ENCODE peak calls at places on chromosome 22, in seven cellular contexts. J is lung; S is effector memory CD4-positive, alpha-beta T cell; O is fibroblast of lung; W is ascending aorta; V is CD4-positive, alpha-beta T cell; K is mesendoderm. I is an unnamed sample. For H3K27me3, the result is how much of the 10 kb centered on the place peaks cover.

GRCh38 chr22:20565761-20566160 is 58.4 kb downstream of the MED15 start:
- DNase-seq in J (no peak), S (no peak), O (no peak), W (no peak), V (no peak), K (no peak), I (no peak)

GRCh38 chr22:17785185-17786184 is 11.2 kb upstream of the BID start:
- DNase-seq in J (peak), S (peak), O (peak), W (no peak), V (peak), K (peak), I (peak)

GRCh38 chr22:40196628-40197027 is 18.9 kb downstream of the TNRC6B start:
- DNase-seq in J (no peak), S (no peak), O (peak), W (no peak), V (no peak), K (no peak), I (peak)

GRCh38 chr22:37675930-37676571 is 615 bp downstream of the LGALS1 start:
- DNase-seq in J (no peak), S (peak), O (peak), W (no peak), V (no peak), K (no peak), I (peak)

GRCh38 chr22:44620129-44620840 is 81.7 kb upstream of the PRR5 start:
- DNase-seq in J (peak), S (peak), O (peak), W (peak), V (peak), K (peak), I (peak)

GRCh38 chr22:25475554-25476022 is 88.9 kb upstream of the GRK3 start:
- DNase-seq in J (peak), S (no peak), O (peak), W (no peak), V (no peak), K (peak), I (peak)

GRCh38 chr22:20807315-20807752 is 33.4 kb downstream of the SERPIND1 start:
- DNase-seq in J (no peak), S (no peak), O (peak), W (no peak), V (no peak), K (peak), I (peak)

GRCh38 chr22:29587938-29588699 is 7.2 kb upstream of the NIPSNAP1 start:
- DNase-seq in J (no peak), S (no peak), O (peak), W (no peak), V (no peak), K (no peak), I (peak)

GRCh38 chr22:22044153-22044552 is 61.6 kb upstream of the TOP3B start:
- DNase-seq in J (no peak), S (no peak), O (no peak), W (no peak), V (no peak), K (no peak), I (no peak)

GRCh38 chr22:22042009-22042408 is 59.4 kb upstream of the TOP3B start:
- DNase-seq in J (no peak), S (no peak), O (no peak), W (no peak), V (no peak), K (no peak), I (no peak)

GRCh38 chr22:22045576-22046335 is 63.2 kb upstream of the TOP3B start:
- DNase-seq in J (no peak), S (no peak), O (no peak), W (no peak), V (no peak), K (no peak), I (no peak)

GRCh38 chr22:22042599-22043295 is 60.2 kb upstream of the TOP3B start:
- DNase-seq in J (no peak), S (no peak), O (no peak), W (no peak), V (no peak), K (no peak), I (no peak)

DNA sequence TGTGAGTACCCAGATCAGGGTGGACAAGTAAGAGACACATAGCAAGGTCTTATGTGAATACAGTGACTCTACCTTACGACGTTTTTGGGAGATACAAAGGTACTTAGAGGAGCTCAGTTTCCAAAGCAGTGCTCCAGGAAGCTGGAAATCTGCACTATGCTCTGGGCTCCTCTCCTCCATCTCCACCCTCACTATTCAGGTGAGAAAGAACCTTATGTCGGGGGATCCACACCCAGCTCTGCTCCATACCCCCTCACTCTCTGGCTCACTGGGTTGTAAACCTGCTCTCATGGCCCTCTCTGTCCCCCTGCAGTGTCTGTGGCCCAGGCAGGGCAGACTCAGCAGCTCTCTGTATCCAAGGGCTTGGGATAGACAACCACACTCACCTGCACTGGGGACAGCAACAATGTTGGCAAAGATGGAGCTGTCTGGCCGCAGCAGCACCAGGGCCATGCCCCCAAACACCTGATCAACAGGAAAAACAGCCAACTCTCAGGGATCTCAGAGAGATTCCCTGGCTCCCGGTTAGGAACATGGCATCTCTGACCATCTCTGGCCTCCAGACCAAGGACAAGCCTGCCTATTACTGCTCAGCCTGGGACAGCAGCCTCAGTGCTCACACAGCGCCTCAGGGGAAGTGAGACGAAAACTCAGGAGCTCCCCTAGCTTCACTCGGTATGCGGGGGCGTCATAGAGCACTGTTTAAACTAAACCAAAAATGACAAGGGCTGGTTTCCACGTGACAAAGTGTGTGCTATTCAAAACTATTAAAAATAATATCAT is 60.9 kb upstream of the TOP3B start:
- DNase-seq in J (no peak), S (no peak), O (no peak), W (no peak), V (no peak), K (no peak), I (no peak)
- H3K27me3 ChIP-seq in J (under half), S (under half), O (under half), W (under half), V (under half), K (under half), I (under half)

GRCh38 chr22:46050451-46050845 is 73.5 kb upstream of the WNT7B start:
- DNase-seq in J (no peak), S (no peak), O (no peak), W (no peak), V (no peak), K (no peak), I (no peak)
- H3K27me3 ChIP-seq in J (under half), S (under half), O (under half), W (under half), V (under half), K (under half), I (under half)

DNA sequence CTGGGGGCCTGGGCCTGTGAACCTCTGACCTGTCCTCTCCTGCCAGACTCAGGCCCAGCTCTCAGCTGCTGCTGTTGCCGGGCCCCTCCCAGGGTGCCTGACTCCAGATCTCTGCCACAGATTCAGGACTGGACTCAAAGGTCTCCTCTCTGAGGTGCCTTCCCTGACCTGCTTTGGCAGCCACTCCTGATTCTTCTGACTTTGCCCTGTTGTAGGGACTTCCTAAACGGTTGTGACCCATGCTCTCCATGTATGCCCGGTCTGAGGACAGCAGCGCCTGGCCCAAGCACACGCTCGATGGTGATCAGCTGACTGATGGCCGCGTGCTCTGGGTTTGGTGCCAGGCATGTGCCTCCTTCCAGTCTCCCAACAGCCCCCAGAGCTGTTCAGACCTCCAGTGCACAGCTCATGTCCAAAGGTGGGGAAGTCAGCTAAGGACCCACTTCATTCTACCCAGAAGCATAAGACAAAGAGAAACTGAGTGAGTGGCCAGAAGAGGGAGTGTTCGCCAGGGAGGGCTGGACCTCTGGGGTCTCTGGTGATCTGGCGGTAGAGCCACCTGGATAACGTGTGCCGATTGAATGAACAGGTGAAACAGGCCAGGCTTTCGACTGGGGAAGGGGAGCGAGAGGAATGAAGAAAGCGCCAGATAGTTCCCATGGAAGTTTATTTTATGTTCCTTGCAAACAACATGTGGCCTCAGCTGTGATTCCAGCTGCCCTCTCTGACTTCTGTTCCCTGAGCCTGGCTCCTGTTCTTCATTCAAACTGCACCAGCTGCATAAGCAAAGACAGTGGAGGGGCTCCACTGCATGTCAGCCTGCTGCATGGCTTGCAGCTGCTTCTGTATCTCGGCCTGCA is 8.1 kb upstream of the TOP3B start:
- DNase-seq in J (no peak), S (no peak), O (no peak), W (no peak), V (no peak), K (no peak), I (no peak)
- H3K27me3 ChIP-seq in J (under half), S (under half), O (under half), W (under half), V (under half), K (under half), I (half or more)

GRCh38 chr22:49086606-49087157 is 741.0 kb downstream of the BRD1 start:
- DNase-seq in J (no peak), S (no peak), O (no peak), W (no peak), V (no peak), K (no peak), I (no peak)

GRCh38 chr22:49088801-49089791 is 738.6 kb downstream of the BRD1 start:
- DNase-seq in J (no peak), S (no peak), O (no peak), W (no peak), V (no peak), K (no peak), I (no peak)

GRCh38 chr22:49086181-49086580 is 741.5 kb downstream of the BRD1 start:
- DNase-seq in J (no peak), S (no peak), O (no peak), W (no peak), V (no peak), K (no peak), I (no peak)

GRCh38 chr22:49087716-49088660 is 739.7 kb downstream of the BRD1 start:
- DNase-seq in J (no peak), S (no peak), O (no peak), W (no peak), V (no peak), K (no peak), I (no peak)

DNA sequence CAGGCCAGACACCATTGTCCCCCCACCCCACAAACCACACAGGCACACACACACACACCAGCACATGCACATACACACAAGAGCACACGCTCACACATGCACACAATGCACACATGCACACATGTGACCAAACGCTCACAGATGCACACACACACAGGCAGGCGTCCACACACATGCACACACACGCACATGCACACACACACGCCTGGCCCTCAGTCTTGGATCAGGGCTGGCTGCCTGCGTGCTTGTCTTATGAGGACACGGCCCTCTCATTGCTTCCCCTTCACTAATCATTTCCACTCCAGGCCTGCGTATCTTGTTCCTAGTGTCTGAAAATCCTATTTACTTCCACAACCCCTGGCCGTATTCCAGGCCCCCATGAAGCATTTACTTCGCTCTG is 740.5 kb downstream of the BRD1 start:
- DNase-seq in J (no peak), S (no peak), O (no peak), W (no peak), V (no peak), K (no peak), I (no peak)
- H3K27me3 ChIP-seq in J (under half), S (under half), O (under half), W (under half), V (under half), K (under half), I (under half)

DNA sequence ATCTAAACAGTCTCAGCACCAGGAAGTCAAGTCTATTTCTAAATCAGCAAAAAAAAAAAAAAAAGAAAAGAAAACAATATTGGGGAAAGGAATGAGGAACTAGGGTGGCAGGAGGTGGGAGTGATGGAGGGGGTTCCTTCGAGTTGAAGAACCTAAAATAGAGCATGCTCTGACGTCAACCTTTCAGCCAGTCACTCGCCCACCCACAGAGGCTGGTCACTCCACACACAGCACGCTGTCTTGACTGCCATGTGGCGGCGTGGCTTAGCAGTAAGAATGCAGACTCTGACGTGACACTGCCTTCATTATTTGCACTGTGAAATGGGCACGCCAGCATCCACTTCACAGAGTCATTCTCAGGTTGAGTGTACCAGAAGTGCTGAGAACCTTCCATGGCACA is 48.3 kb downstream of the LARGE1 start:
- DNase-seq in J (no peak), S (no peak), O (no peak), W (no peak), V (no peak), K (no peak), I (no peak)
- H3K27me3 ChIP-seq in J (under half), S (under half), O (under half), W (under half), V (under half), K (under half), I (under half)